ENCODE peak calls at places on chromosomes 4 and X, in six cellular contexts. One of them, this sample, is unnamed.
A peak's percentile ranks its signal among the peaks of the same experiment; 100 is the strongest.

GRCh38 chr4:148182230-148182928 is 259.8 kb downstream of the NR3C2 start:
- DNase-seq in naive thymus-derived CD8-positive, alpha-beta T cell: no peak
- DNase-seq in NCI-H1436: no peak
- DNase-seq in T-helper 17 cell: no peak
- DNase-seq in activated CD8-positive, alpha-beta memory T cell treated with anti-CD3 and anti-CD28 coated beads, Interleukin-2, amount 50 U/mL, for 4 hours: no peak
- DNase-seq in frontal cortex: no peak
- DNase-seq in this sample: no peak

GRCh38 chr4:29588615-29589014 is 1131.6 kb upstream of the PCDH7 start:
- DNase-seq in naive thymus-derived CD8-positive, alpha-beta T cell: no peak
- DNase-seq in NCI-H1436: no peak
- DNase-seq in T-helper 17 cell: no peak
- DNase-seq in activated CD8-positive, alpha-beta memory T cell treated with anti-CD3 and anti-CD28 coated beads, Interleukin-2, amount 50 U/mL, for 4 hours: no peak
- DNase-seq in frontal cortex: no peak
- DNase-seq in this sample: no peak

GRCh38 chr4:86895692-86896488 is 3.7 kb upstream of the C4orf36 start:
- DNase-seq in naive thymus-derived CD8-positive, alpha-beta T cell: peak; percentile 52
- DNase-seq in NCI-H1436: peak; percentile 68
- DNase-seq in T-helper 17 cell: no peak
- DNase-seq in activated CD8-positive, alpha-beta memory T cell treated with anti-CD3 and anti-CD28 coated beads, Interleukin-2, amount 50 U/mL, for 4 hours: no peak
- DNase-seq in frontal cortex: peak; percentile 53
- DNase-seq in this sample: peak; percentile 85

GRCh38 chrX:52425710-52426245 is 57.0 kb downstream of the XAGE2 start:
- DNase-seq in naive thymus-derived CD8-positive, alpha-beta T cell: no peak
- DNase-seq in NCI-H1436: no peak
- DNase-seq in T-helper 17 cell: no peak
- DNase-seq in activated CD8-positive, alpha-beta memory T cell treated with anti-CD3 and anti-CD28 coated beads, Interleukin-2, amount 50 U/mL, for 4 hours: no peak
- DNase-seq in frontal cortex: no peak
- DNase-seq in this sample: no peak

GRCh38 chr4:178165251-178165650 is 723.0 kb upstream of the AGA start:
- DNase-seq in naive thymus-derived CD8-positive, alpha-beta T cell: no peak
- DNase-seq in NCI-H1436: no peak
- DNase-seq in T-helper 17 cell: no peak
- DNase-seq in activated CD8-positive, alpha-beta memory T cell treated with anti-CD3 and anti-CD28 coated beads, Interleukin-2, amount 50 U/mL, for 4 hours: no peak
- DNase-seq in frontal cortex: no peak
- DNase-seq in this sample: no peak

GRCh38 chr4:138632856-138633255 is 382.7 kb upstream of the NOCT start:
- DNase-seq in naive thymus-derived CD8-positive, alpha-beta T cell: no peak
- DNase-seq in NCI-H1436: no peak
- DNase-seq in T-helper 17 cell: no peak
- DNase-seq in activated CD8-positive, alpha-beta memory T cell treated with anti-CD3 and anti-CD28 coated beads, Interleukin-2, amount 50 U/mL, for 4 hours: no peak
- DNase-seq in frontal cortex: no peak
- DNase-seq in this sample: no peak

GRCh38 chrX:153645921-153646481 is 1.0 kb upstream of the DUSP9 start:
- DNase-seq in naive thymus-derived CD8-positive, alpha-beta T cell: no peak
- DNase-seq in NCI-H1436: no peak
- DNase-seq in T-helper 17 cell: no peak
- DNase-seq in activated CD8-positive, alpha-beta memory T cell treated with anti-CD3 and anti-CD28 coated beads, Interleukin-2, amount 50 U/mL, for 4 hours: no peak
- DNase-seq in frontal cortex: peak; percentile 25
- DNase-seq in this sample: no peak

GRCh38 chr4:150583287-150584197 is 1.6 kb downstream of the MAB21L2 start:
- DNase-seq in naive thymus-derived CD8-positive, alpha-beta T cell: no peak
- DNase-seq in NCI-H1436: no peak
- DNase-seq in T-helper 17 cell: no peak
- DNase-seq in activated CD8-positive, alpha-beta memory T cell treated with anti-CD3 and anti-CD28 coated beads, Interleukin-2, amount 50 U/mL, for 4 hours: no peak
- DNase-seq in frontal cortex: no peak
- DNase-seq in this sample: no peak

GRCh38 chrX:66030505-66031317 is 9.2 kb downstream of the VSIG4 start:
- DNase-seq in naive thymus-derived CD8-positive, alpha-beta T cell: peak; percentile 38
- DNase-seq in NCI-H1436: no peak
- DNase-seq in T-helper 17 cell: no peak
- DNase-seq in activated CD8-positive, alpha-beta memory T cell treated with anti-CD3 and anti-CD28 coated beads, Interleukin-2, amount 50 U/mL, for 4 hours: no peak
- DNase-seq in frontal cortex: no peak
- DNase-seq in this sample: no peak

GRCh38 chr4:60042941-60043340 is 1157.2 kb upstream of the ADGRL3 start:
- DNase-seq in naive thymus-derived CD8-positive, alpha-beta T cell: no peak
- DNase-seq in NCI-H1436: no peak
- DNase-seq in T-helper 17 cell: no peak
- DNase-seq in activated CD8-positive, alpha-beta memory T cell treated with anti-CD3 and anti-CD28 coated beads, Interleukin-2, amount 50 U/mL, for 4 hours: no peak
- DNase-seq in frontal cortex: no peak
- DNase-seq in this sample: no peak